ENCODE peak calls at places on chromosomes 11 and 22, in five cellular contexts. T is astrocyte; X is naive thymus-derived CD8-positive, alpha-beta T cell; Q is heart right ventricle; E is stimulated activated CD8-positive, alpha-beta memory T cell treated with anti-CD3 and anti-CD28 coated beads, Interleukin-7, amount 100 ng/mL, for 24 hours. N is an unnamed sample.

GRCh38 chr11:64566042-64566914 is 24.7 kb upstream of the SLC22A12 start:
- DNase-seq in T (peak), X (no peak), Q (peak), E (no peak), N (peak)

GRCh38 chr11:101091781-101092180 is 37.8 kb downstream of the PGR start:
- DNase-seq in T (no peak), X (no peak), Q (no peak), E (no peak), N (no peak)

GRCh38 chr22:40867109-40867508 is 5.2 kb upstream of the DNAJB7 start:
- DNase-seq in T (no peak), X (no peak), Q (no peak), E (no peak), N (no peak)

GRCh38 chr22:35102663-35103062 is 36.7 kb downstream of the ISX start:
- DNase-seq in T (no peak), X (no peak), Q (no peak), E (no peak), N (peak)

GRCh38 chr11:109519253-109519652 is 97.3 kb downstream of the C11orf87 start:
- DNase-seq in T (no peak), X (no peak), Q (no peak), E (no peak), N (no peak)

GRCh38 chr11:3130269-3131071 is 34.6 kb downstream of the OSBPL5 start:
- DNase-seq in T (no peak), X (no peak), Q (no peak), E (no peak), N (no peak)

GRCh38 chr11:9962722-9963121 is 298.8 kb downstream of the SWAP70 start:
- DNase-seq in T (no peak), X (no peak), Q (no peak), E (no peak), N (no peak)

GRCh38 chr11:2173150-2173693 is 1.6 kb upstream of the TH start:
- DNase-seq in T (no peak), X (no peak), Q (no peak), E (no peak), N (no peak)

GRCh38 chr11:120561286-120561685 is 49.7 kb downstream of the GRIK4 start:
- DNase-seq in T (no peak), X (no peak), Q (no peak), E (no peak), N (no peak)

GRCh38 chr11:128052912-128053641 is 534.3 kb downstream of the ETS1 start:
- DNase-seq in T (peak), X (no peak), Q (no peak), E (no peak), N (peak)

GRCh38 chr11:126072141-126072741 is 9.6 kb upstream of the CDON start:
- DNase-seq in T (peak), X (no peak), Q (no peak), E (no peak), N (peak)

GRCh38 chr22:19290400-19291217 is 910 bp downstream of the CLTCL1 start:
- DNase-seq in T (no peak), X (no peak), Q (no peak), E (no peak), N (no peak)

GRCh38 chr22:48897638-48897954 is 930.1 kb downstream of the BRD1 start:
- DNase-seq in T (no peak), X (peak), Q (no peak), E (no peak), N (no peak)

GRCh38 chr11:68373189-68373809 is 60.9 kb downstream of the LRP5 start:
- DNase-seq in T (no peak), X (no peak), Q (peak), E (no peak), N (no peak)

GRCh38 chr11:62472063-62472884 is 53.4 kb downstream of the SCGB1A1 start:
- DNase-seq in T (peak), X (no peak), Q (no peak), E (no peak), N (peak)

GRCh38 chr11:97454988-97455387 is 1065.2 kb downstream of the JRKL start:
- DNase-seq in T (peak), X (no peak), Q (no peak), E (no peak), N (peak)

GRCh38 chr11:95912902-95913560 is 10.9 kb downstream of the MTMR2 start:
- DNase-seq in T (peak), X (no peak), Q (no peak), E (no peak), N (peak)

GRCh38 chr11:114159802-114160588 is 100.5 kb downstream of the ZBTB16 start:
- DNase-seq in T (peak), X (peak), Q (peak), E (peak), N (peak)

GRCh38 chr22:37015587-37015878 is 3.7 kb downstream of the TST start:
- DNase-seq in T (no peak), X (no peak), Q (no peak), E (no peak), N (no peak)

GRCh38 chr22:44371741-44372525 is 59.2 kb upstream of the SHISAL1 start:
- DNase-seq in T (no peak), X (no peak), Q (no peak), E (no peak), N (no peak)

GRCh38 chr11:71420455-71421241 is 27.5 kb downstream of the DHCR7 start:
- DNase-seq in T (peak), X (no peak), Q (no peak), E (no peak), N (no peak)

GRCh38 chr11:1557904-1558831 is 13.9 kb downstream of the DUSP8 start:
- DNase-seq in T (peak), X (no peak), Q (peak), E (no peak), N (peak)

GRCh38 chr11:93740802-93741093 is 547 bp downstream of the TAF1D start:
- DNase-seq in T (peak), X (peak), Q (peak), E (peak), N (peak)

GRCh38 chr11:85712953-85713352 is 27.0 kb upstream of the CCDC89 start:
- DNase-seq in T (peak), X (no peak), Q (no peak), E (no peak), N (no peak)

GRCh38 chr11:57668467-57668890 is 565 bp downstream of the ZDHHC5 start:
- DNase-seq in T (no peak), X (no peak), Q (no peak), E (peak), N (no peak)

GRCh38 chr11:67056640-67057409 is at the start of gene RHOD:
- DNase-seq in T (no peak), X (peak), Q (no peak), E (no peak), N (peak)

GRCh38 chr11:123584737-123585136 is 69.7 kb downstream of the SCN3B start:
- DNase-seq in T (no peak), X (no peak), Q (no peak), E (no peak), N (no peak)

GRCh38 chr11:48116843-48117242 is 99.8 kb upstream of the OR4B1 start:
- DNase-seq in T (no peak), X (no peak), Q (no peak), E (no peak), N (no peak)

GRCh38 chr11:2975594-2975993 is 16.5 kb downstream of the NAP1L4 start:
- DNase-seq in T (no peak), X (peak), Q (peak), E (no peak), N (no peak)

GRCh38 chr22:34390400-34390799 is 470.1 kb upstream of the LARGE1 start:
- DNase-seq in T (no peak), X (no peak), Q (no peak), E (no peak), N (no peak)

GRCh38 chr11:68551223-68551622 is 90.7 kb downstream of the PPP6R3 start:
- DNase-seq in T (no peak), X (no peak), Q (no peak), E (no peak), N (no peak)

GRCh38 chr22:41919357-41920224 is 4.7 kb upstream of the SHISA8 start:
- DNase-seq in T (no peak), X (no peak), Q (peak), E (no peak), N (no peak)

GRCh38 chr22:21927174-21927823 is 25.3 kb downstream of the PPM1F start:
- DNase-seq in T (no peak), X (no peak), Q (no peak), E (no peak), N (no peak)

GRCh38 chr22:32804823-32805585 is 3.5 kb downstream of the TIMP3 start:
- DNase-seq in T (no peak), X (no peak), Q (no peak), E (no peak), N (no peak)

GRCh38 chr11:1382831-1383607 is 6.7 kb upstream of the BRSK2 start:
- DNase-seq in T (peak), X (peak), Q (peak), E (peak), N (peak)

GRCh38 chr11:58625826-58626460 is 3.5 kb downstream of the CNTF start:
- DNase-seq in T (peak), X (no peak), Q (no peak), E (no peak), N (peak)

GRCh38 chr22:43162412-43163150 is 11.2 kb downstream of the TSPO start:
- DNase-seq in T (no peak), X (no peak), Q (no peak), E (no peak), N (no peak)

GRCh38 chr22:50111056-50111455 is 21.2 kb downstream of the MOV10L1 start:
- DNase-seq in T (no peak), X (no peak), Q (no peak), E (no peak), N (no peak)

GRCh38 chr11:30983810-30984441 is 385.6 kb downstream of the DCDC1 start:
- DNase-seq in T (no peak), X (no peak), Q (no peak), E (no peak), N (no peak)

N was measured in NCI-H226.